ENCODE peak calls at places on chromosomes 5 and 9, in eight cellular contexts. K is mucosa of gallbladder, I is SK-N-SH, N is neuronal stem cell, Q is HS-5, E is activated T-helper 1 cell treated with Interleukin-2 at 50 U/mL for 16 hours, C is T-helper 2 cell, L is anterior cingulate cortex. R is an unnamed sample.

GRCh38 chr5:102958481-102959011 is 161.4 kb downstream of the GIN1 start:
- DNase-seq in K (no peak), I (no peak), N (no peak), Q (no peak), E (no peak), C (no peak), L (no peak), R (no peak)

GRCh38 chr9:123960366-123960765 is 30.4 kb upstream of the DENND1A start:
- DNase-seq in K (no peak), I (no peak), N (no peak), Q (no peak), E (no peak), C (no peak), L (no peak), R (no peak)

GRCh38 chr5:171387970-171388815 is 544 bp downstream of the NPM1 start:
- DNase-seq in K (peak; percentile 75), I (peak; percentile 80), N (peak; percentile 58), Q (peak; percentile 46), E (peak; percentile 69), C (peak; percentile 90), L (peak; percentile 47), R (peak; percentile 58)

GRCh38 chr5:15474143-15474719 is 25.7 kb upstream of the FBXL7 start:
- DNase-seq in K (no peak), I (no peak), N (no peak), Q (no peak), E (no peak), C (no peak), L (no peak), R (no peak)

GRCh38 chr5:172816887-172817418 is 17.1 kb upstream of the ERGIC1 start:
- DNase-seq in K (no peak), I (no peak), N (no peak), Q (no peak), E (no peak), C (no peak), L (no peak), R (no peak)

GRCh38 chr9:83231039-83231438 is 168.1 kb upstream of the RASEF start:
- DNase-seq in K (no peak), I (no peak), N (no peak), Q (no peak), E (no peak), C (peak; percentile 40), L (no peak), R (no peak)

GRCh38 chr5:38060354-38060753 is 198.0 kb upstream of the EGFLAM start:
- DNase-seq in K (no peak), I (no peak), N (no peak), Q (peak; percentile 49), E (no peak), C (no peak), L (no peak), R (no peak)

GRCh38 chr5:180618830-180619562 is 27.7 kb upstream of the SCGB3A1 start:
- DNase-seq in K (no peak), I (peak; percentile 91), N (peak; percentile 62), Q (no peak), E (no peak), C (peak; percentile 61), L (no peak), R (no peak)

GRCh38 chr5:168153263-168153930 is 138.0 kb upstream of the WWC1 start:
- DNase-seq in K (no peak), I (no peak), N (no peak), Q (no peak), E (no peak), C (no peak), L (no peak), R (no peak)

GRCh38 chr5:107370569-107370968 is 300.2 kb downstream of the EFNA5 start:
- DNase-seq in K (no peak), I (no peak), N (no peak), Q (no peak), E (no peak), C (no peak), L (no peak), R (no peak)

GRCh38 chr5:37844004-37844403 is 4.2 kb upstream of the GDNF start:
- DNase-seq in K (no peak), I (no peak), N (no peak), Q (no peak), E (no peak), C (no peak), L (no peak), R (no peak)

GRCh38 chr5:125450803-125451202 is 704.4 kb upstream of the ZNF608 start:
- DNase-seq in K (no peak), I (no peak), N (no peak), Q (no peak), E (no peak), C (no peak), L (no peak), R (no peak)